ENCODE peak calls at places on chromosomes 3 and 15, in four cellular contexts. W, N, S and I are unnamed samples.

GRCh38 chr3:118501152-118501551 is 533.5 kb downstream of the IGSF11 start:
- DNase-seq in W (no peak), N (peak), S (peak), I (peak)

GRCh38 chr15:31263751-31264533 is 62.7 kb upstream of the KLF13 start:
- DNase-seq in W (no peak), N (no peak), S (peak), I (no peak)

GRCh38 chr3:70247955-70248354 is 64.5 kb downstream of the MDFIC2 start:
- DNase-seq in W (no peak), N (no peak), S (no peak), I (no peak)

GRCh38 chr15:77402740-77403379 is 17.0 kb downstream of the PEAK1 start:
- DNase-seq in W (no peak), N (no peak), S (no peak), I (no peak)

GRCh38 chr3:183472155-183472554 is 43.7 kb upstream of the MCF2L2 start:
- DNase-seq in W (no peak), N (no peak), S (no peak), I (no peak)

GRCh38 chr3:182212479-182213076 is 500.9 kb downstream of the SOX2 start:
- DNase-seq in W (no peak), N (peak), S (no peak), I (peak)

GRCh38 chr15:60370105-60370803 is 27.5 kb downstream of the ANXA2 start:
- DNase-seq in W (no peak), N (no peak), S (no peak), I (no peak)

GRCh38 chr3:26574766-26575165 is 47.8 kb upstream of the LRRC3B start:
- DNase-seq in W (no peak), N (no peak), S (no peak), I (no peak)

GRCh38 chr3:9890249-9891071 is at the start of gene JAGN1:
- DNase-seq in W (peak), N (peak), S (peak), I (peak)

DNA sequence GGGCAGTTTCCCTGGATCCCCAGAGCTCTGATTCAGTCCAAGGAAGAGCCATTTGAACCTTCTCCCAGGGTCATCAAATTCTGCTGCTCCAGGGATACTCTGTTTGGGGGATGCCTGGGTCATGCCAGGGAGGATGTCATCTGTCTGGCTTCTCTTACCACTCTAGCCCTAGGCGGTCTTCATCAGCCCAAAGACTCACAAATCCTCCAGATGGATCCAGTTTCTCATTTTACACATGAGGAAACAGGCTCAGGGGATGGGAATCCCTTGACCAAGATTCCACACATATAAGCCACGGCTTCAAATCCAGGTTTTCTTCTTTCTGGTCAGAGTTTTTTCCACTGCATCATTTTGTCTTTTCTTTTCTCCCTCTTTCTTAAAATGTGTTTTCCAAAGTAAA is 36.7 kb downstream of the SLC28A1 start:
- DNase-seq in W (no peak), N (no peak), S (no peak), I (no peak)
- TF ChIP-seq CREB1 in W (no peak), N (no peak), S (no peak), I (no peak)

DNA sequence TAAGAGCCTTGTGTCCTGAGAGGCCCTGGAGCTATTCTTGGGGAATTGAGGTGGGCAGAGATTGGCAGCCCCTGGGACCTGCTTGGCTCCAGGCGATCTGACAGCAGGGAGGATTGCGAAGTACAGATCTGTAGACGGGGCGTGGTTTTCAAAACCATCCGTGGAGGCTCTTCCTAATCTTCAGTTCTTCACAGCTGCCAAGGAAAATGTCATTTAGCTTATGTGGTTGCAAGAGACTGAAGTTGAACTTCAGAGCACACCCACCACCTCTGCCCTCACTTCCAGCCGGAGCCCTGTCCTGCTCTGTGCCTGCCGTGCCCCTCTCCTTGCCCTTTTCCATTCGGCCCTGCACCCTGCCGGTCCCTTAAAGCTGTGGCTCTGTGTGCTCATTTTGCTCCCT is 12.9 kb downstream of the NISCH start:
- DNase-seq in W (no peak), N (no peak), S (no peak), I (no peak)
- TF ChIP-seq POLR2AphosphoS5 in W (no peak), N (no peak), S (no peak), I (no peak)

GRCh38 chr3:171183042-171183441 is 156.5 kb upstream of the SLC2A2 start:
- DNase-seq in W (peak), N (peak), S (no peak), I (no peak)
- TF ChIP-seq CTCF in W (peak), N (peak), S (peak), I (no peak)

DNA sequence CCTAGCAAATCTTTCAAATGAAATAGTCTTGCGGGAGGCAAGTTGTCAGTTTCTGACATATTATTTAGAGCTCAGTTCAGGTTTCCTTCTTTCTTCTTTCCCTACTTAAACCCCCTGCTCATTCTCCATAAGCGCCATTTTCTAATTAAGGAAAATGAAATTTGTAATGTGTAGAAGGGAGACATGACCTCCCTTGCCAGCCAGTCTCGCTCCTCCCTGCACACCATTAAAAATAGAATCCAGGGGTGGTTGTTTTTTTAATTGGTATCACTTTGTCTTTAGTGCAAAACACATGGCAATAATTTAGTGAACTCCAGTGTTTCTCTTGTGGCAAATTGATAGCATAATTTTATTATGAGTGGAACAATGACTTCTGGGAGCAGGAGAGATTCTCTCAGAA is 160.1 kb downstream of the MEIS2 start:
- DNase-seq in W (no peak), N (no peak), S (no peak), I (no peak)
- TF ChIP-seq CREB1 in W (no peak), N (no peak), S (no peak), I (no peak)

GRCh38 chr3:190533511-190534282 is 19.8 kb downstream of the IL1RAP start:
- DNase-seq in W (no peak), N (no peak), S (no peak), I (peak)
- TF ChIP-seq POLR2AphosphoS5 in W (no peak), N (no peak), S (no peak), I (no peak)

DNA sequence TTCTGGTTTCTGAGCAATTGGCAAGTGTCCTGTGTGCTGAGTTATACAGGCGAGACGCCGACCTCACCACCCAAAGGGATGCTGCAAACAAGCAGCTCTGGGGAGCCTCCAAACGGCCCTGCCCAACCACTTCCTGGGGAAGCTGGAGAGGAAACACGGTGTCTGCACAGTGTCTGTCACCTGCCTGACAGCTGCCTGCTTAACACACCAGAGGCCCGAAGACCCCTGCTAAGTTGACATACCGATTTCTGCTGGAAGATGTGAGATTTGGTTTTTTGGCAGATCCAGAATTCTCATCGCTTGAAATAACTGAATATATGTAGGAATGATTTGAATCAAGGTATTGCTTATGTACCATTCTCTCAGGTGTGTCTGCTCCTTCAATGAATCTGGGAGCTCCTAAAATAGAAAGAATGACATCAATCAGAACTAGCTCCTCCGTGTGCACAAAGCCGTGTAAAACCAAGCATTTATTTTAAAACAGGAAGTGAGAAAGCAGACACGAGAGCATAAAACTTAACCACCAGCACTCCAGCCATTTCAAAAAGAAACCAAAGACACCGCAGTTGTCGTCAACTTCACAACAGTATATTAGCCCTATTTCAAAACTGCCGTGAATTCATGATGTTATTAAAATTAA is 27.2 kb downstream of the LRRC2 start:
- DNase-seq in W (no peak), N (no peak), S (no peak), I (no peak)
- TF ChIP-seq CTCF in W (no peak), N (no peak), S (no peak), I (no peak)